ENCODE peak calls at places on chromosomes 6 and 20, in nine cellular contexts. W, T, U, R, E, I, Y, J and X are unnamed samples.

GRCh38 chr6:140079328-140079727 is 704.9 kb upstream of the CITED2 start:
- DNase-seq in W (peak; percentile 24), T (no peak), U (no peak), R (no peak), E (peak; percentile 65), I (no peak), Y (no peak), J (peak; percentile 80), X (peak; percentile 69)

GRCh38 chr20:62267543-62267942 is 29.2 kb downstream of the OSBPL2 start:
- DNase-seq in W (no peak), T (no peak), U (no peak), R (no peak), E (peak; percentile 77), I (no peak), Y (no peak), J (no peak), X (no peak)

GRCh38 chr20:62907377-62908317 is 18.7 kb downstream of the DIDO1 start:
- DNase-seq in W (peak; percentile 3), T (no peak), U (no peak), R (no peak), E (no peak), I (no peak), Y (peak; percentile 48), J (no peak), X (no peak)

GRCh38 chr6:6328451-6328850 is 8.0 kb upstream of the F13A1 start:
- DNase-seq in W (no peak), T (no peak), U (no peak), R (no peak), E (no peak), I (no peak), Y (no peak), J (peak; percentile 19), X (no peak)

GRCh38 chr20:63363013-63363957 is 2.1 kb upstream of the CHRNA4 start:
- DNase-seq in W (no peak), T (no peak), U (no peak), R (no peak), E (no peak), I (no peak), Y (no peak), J (no peak), X (no peak)

GRCh38 chr6:112225691-112226090 is 28.7 kb downstream of the LAMA4 start:
- DNase-seq in W (no peak), T (no peak), U (no peak), R (no peak), E (no peak), I (no peak), Y (no peak), J (no peak), X (no peak)

GRCh38 chr6:83518946-83519489 is 6.7 kb downstream of the PRSS35 start:
- DNase-seq in W (no peak), T (no peak), U (no peak), R (no peak), E (no peak), I (no peak), Y (no peak), J (no peak), X (no peak)

GRCh38 chr6:36351152-36351571 is 14.5 kb upstream of the BNIP5 start:
- DNase-seq in W (no peak), T (no peak), U (no peak), R (no peak), E (no peak), I (no peak), Y (no peak), J (no peak), X (no peak)

GRCh38 chr6:148530394-148530923 is 187.8 kb downstream of the SASH1 start:
- DNase-seq in W (no peak), T (no peak), U (no peak), R (no peak), E (no peak), I (no peak), Y (no peak), J (no peak), X (peak; percentile 82)

GRCh38 chr20:23493172-23493772 is 2.4 kb downstream of the CST8 start:
- DNase-seq in W (no peak), T (no peak), U (no peak), R (no peak), E (no peak), I (no peak), Y (no peak), J (no peak), X (no peak)

GRCh38 chr6:3312604-3313167 is 53.9 kb downstream of the PSMG4 start:
- DNase-seq in W (no peak), T (no peak), U (no peak), R (no peak), E (no peak), I (no peak), Y (no peak), J (no peak), X (no peak)

GRCh38 chr6:4930025-4930692 is 73.7 kb downstream of the RPP40 start:
- DNase-seq in W (no peak), T (no peak), U (no peak), R (no peak), E (no peak), I (no peak), Y (no peak), J (no peak), X (no peak)

GRCh38 chr6:152094276-152094675 is 286.8 kb downstream of the ESR1 start:
- DNase-seq in W (no peak), T (no peak), U (no peak), R (no peak), E (no peak), I (no peak), Y (no peak), J (no peak), X (no peak)

GRCh38 chr20:56249244-56249955 is 868 bp downstream of the MC3R start:
- DNase-seq in W (no peak), T (no peak), U (no peak), R (peak; percentile 2), E (no peak), I (no peak), Y (peak; percentile 40), J (peak; percentile 9), X (no peak)

GRCh38 chr20:57278457-57278856 is 12.0 kb upstream of the BMP7 start:
- DNase-seq in W (no peak), T (no peak), U (no peak), R (no peak), E (no peak), I (no peak), Y (no peak), J (no peak), X (no peak)

GRCh38 chr6:108654465-108655106 is 93.9 kb downstream of the FOXO3 start:
- DNase-seq in W (no peak), T (no peak), U (no peak), R (no peak), E (no peak), I (no peak), Y (no peak), J (no peak), X (no peak)

GRCh38 chr6:107740496-107741190 is 83.5 kb downstream of the SCML4 start:
- DNase-seq in W (no peak), T (peak; percentile 29), U (no peak), R (no peak), E (no peak), I (no peak), Y (peak; percentile 35), J (no peak), X (no peak)

GRCh38 chr20:48787861-48788375 is 39.9 kb downstream of the PREX1 start:
- DNase-seq in W (no peak), T (no peak), U (no peak), R (no peak), E (peak; percentile 55), I (no peak), Y (no peak), J (peak; percentile 21), X (no peak)